ENCODE peak calls at places on chromosomes 2 and 18, in four cellular contexts. X is A549, Z is esophagus muscularis mucosa, I is HepG2. S is an unnamed sample. For H3K9me3, the result is how much of the 10 kb centered on the place peaks cover.

GRCh38 chr2:206616141-206616540 is 26.1 kb upstream of the FAM237A start:
- DNase-seq in X (peak), Z (no peak), I (no peak), S (no peak)

GRCh38 chr18:57497372-57498294 is 62.5 kb downstream of the ONECUT2 start:
- DNase-seq in X (peak), Z (no peak), I (no peak), S (no peak)

GRCh38 chr18:77815666-77816338 is 566.2 kb downstream of the GALR1 start:
- DNase-seq in X (no peak), Z (no peak), I (no peak), S (no peak)

GRCh38 chr2:207257291-207258190 is 91.8 kb upstream of the KLF7 start:
- DNase-seq in X (no peak), Z (no peak), I (no peak), S (no peak)

GRCh38 chr2:15365411-15365810 is 195.7 kb downstream of the NBAS start:
- DNase-seq in X (no peak), Z (no peak), I (no peak), S (no peak)

GRCh38 chr2:39608212-39608575 is 57.5 kb upstream of the TMEM178A start:
- DNase-seq in X (no peak), Z (no peak), I (no peak), S (no peak)

GRCh38 chr2:176157499-176158305 is 595 bp downstream of the HOXD3 start:
- DNase-seq in X (peak), Z (no peak), I (no peak), S (peak)

GRCh38 chr2:10498525-10499274 is 50.6 kb upstream of the ODC1 start:
- DNase-seq in X (no peak), Z (no peak), I (no peak), S (no peak)

DNA sequence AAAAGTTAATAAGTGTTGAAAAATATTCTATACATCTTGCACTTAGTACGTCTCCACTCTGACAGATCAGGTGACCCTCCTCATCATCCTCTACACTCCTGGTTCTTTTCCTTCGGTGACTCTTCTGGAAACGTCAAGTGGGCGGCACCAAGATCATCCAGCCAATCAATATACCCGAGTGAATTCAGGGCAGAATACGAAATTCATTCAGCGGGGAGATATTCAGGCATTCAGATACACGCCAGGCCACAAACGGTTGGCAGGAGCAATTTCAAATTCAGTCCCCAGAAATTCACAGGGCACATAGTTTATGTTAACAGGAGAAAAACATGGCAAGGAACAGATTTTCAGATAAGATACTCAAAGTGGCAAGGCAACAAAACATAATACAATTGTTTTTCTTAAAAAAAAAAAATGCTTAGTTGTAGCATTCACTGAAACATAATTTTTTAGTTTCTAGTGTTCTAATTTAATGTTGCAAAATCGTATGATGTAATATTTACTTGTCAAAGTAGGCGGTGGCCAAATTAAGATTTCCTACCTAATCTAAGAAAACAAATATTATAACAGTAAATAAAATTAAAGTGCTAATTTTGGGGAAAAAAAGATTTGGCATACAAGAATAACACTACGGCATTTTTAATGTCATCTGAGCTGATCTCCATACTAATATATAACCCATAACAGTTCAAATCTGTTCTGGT is 4.2 kb downstream of the CLK1 start:
- DNase-seq in X (no peak), Z (no peak), I (no peak), S (peak)
- TF ChIP-seq POLR2A in X (no peak), Z (no peak), I (no peak), S (no peak)

GRCh38 chr2:112866128-112866835 is 29.7 kb upstream of the IL1B start:
- DNase-seq in X (no peak), Z (peak), I (no peak), S (no peak)
- H3K9me3 ChIP-seq in X (under half), Z (under half), I (under half), S (under half)

GRCh38 chr2:33476100-33476792 is at the start of gene RASGRP3:
- DNase-seq in X (peak), Z (peak), I (peak), S (peak)
- TF ChIP-seq POLR2A in X (no peak), Z (no peak), I (no peak), S (peak)

DNA sequence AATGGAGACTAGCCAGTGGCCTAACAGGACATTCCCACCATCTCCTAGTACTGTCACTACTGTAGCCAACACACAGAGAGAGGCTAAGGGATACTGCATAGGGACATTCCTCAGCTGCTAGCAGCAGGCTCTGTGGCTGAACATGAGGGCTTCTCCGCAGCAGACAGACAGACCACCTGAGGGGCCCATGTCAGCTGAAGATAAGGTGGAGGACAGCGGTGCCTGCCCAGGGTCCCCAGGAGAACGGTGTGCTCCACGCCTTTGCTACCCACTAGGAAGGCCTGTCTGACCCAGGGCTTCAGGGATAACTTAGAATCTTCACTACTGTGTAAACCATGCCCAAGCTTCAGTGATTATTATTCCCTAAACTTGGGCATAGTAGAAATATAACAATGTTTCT is 24.8 kb upstream of the FAHD2A start:
- DNase-seq in X (no peak), Z (no peak), I (no peak), S (no peak)
- H3K9me3 ChIP-seq in X (under half), Z (under half), I (under half), S (under half)

GRCh38 chr2:238285653-238286082 is 2.7 kb downstream of the PER2 start:
- DNase-seq in X (peak), Z (peak), I (peak), S (no peak)
- TF ChIP-seq POLR2A in X (no peak), Z (no peak), I (no peak), S (no peak)

GRCh38 chr18:14769381-14769780 is 21.4 kb downstream of the ANKRD30B start:
- DNase-seq in X (no peak), Z (no peak), I (no peak), S (no peak)

GRCh38 chr18:14768241-14768640 is 20.3 kb downstream of the ANKRD30B start:
- DNase-seq in X (no peak), Z (no peak), I (no peak), S (no peak)

GRCh38 chr18:14767474-14767873 is 19.5 kb downstream of the ANKRD30B start:
- DNase-seq in X (no peak), Z (no peak), I (no peak), S (no peak)
- H3K9me3 ChIP-seq in X (under half), Z (under half), I (under half), S (under half)

DNA sequence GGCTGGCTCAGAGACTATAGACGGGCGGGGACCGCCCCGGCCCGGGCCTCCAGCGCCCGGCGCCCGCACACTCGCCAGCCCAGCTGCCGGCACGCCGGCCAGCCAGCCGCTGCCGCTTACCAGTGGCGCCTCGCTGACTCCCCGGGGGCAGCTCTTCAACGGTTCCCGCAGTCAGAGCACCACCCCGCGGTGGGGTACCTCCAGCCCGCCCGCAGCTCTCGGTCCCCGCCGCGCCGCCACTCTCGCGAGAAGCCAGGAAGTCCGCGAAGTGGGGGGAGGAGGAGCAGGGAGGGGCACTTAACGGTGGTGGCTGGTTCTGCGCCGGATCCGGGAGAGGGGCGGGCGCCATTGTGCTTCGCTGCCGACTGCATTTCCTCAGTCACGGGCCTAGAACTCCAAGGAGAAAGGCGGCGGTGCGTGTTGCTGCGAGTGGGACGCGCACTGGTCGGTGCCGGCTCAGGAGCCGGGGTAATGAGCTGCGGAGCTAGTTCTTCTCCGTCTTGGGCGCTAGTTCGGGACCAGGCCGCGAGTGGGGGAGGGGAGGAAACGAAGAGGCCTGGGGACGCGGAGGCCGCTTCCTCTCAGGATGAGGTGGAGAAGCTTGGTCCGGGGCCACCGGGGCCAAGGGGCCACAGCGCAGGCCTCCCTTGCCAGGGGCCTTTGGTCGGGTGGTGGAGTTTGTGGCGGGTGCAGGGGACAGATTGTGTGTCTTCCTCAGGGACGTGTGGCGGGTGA is at the start of gene MARCHF7:
- DNase-seq in X (peak), Z (peak), I (peak), S (peak)
- TF ChIP-seq POLR2A in X (peak), Z (peak), I (peak), S (peak)